ENCODE peak calls at places on chromosomes 3 and 15, in eight cellular contexts. O is stimulated activated CD8-positive, alpha-beta memory T cell treated with anti-CD3 and anti-CD28 coated beads, Interleukin-2, amount 100 ng/mL, for 1 hour; G is B cell; A is NAMALWA; S is stimulated activated naive CD8-positive, alpha-beta T cell treated with anti-CD3 and anti-CD28 coated beads, Interleukin-15, amount 100 ng/mL, for 72 hours; Z is NCI-H446; Y is substantia nigra; V is NCI-H460. J is an unnamed sample.

GRCh38 chr3:124410471-124410870 is 319.8 kb upstream of the UMPS start:
- DNase-seq in V (peak), Y (no peak), S (no peak), Z (no peak), O (no peak), A (no peak), G (no peak), J (no peak)

GRCh38 chr15:77691607-77692006 is 58.9 kb upstream of the LINGO1 start:
- DNase-seq in S (no peak), V (no peak), Y (no peak), O (no peak), G (no peak), Z (no peak), A (no peak), J (no peak)

GRCh38 chr15:100842756-100843730 is 36.6 kb upstream of the ALDH1A3 start:
- DNase-seq in A (no peak), Z (no peak), Y (no peak), G (no peak), S (no peak), O (no peak), V (no peak), J (no peak)

GRCh38 chr3:65672876-65673815 is 365.6 kb downstream of the MAGI1 start:
- DNase-seq in V (peak), A (peak), Y (peak), G (no peak), S (peak), O (no peak), Z (peak), J (peak)

GRCh38 chr15:48794697-48795134 is 16.2 kb downstream of the CEP152 start:
- DNase-seq in G (peak), Z (no peak), Y (no peak), V (no peak), A (no peak), S (no peak), O (no peak), J (no peak)

GRCh38 chr15:100202309-100202943 is 139.3 kb downstream of the ADAMTS17 start:
- DNase-seq in Y (no peak), O (no peak), Z (no peak), A (no peak), S (no peak), G (no peak), V (no peak), J (no peak)

GRCh38 chr15:31326729-31327673 is at the start of gene KLF13:
- DNase-seq in Y (peak), O (peak), V (peak), S (no peak), A (no peak), Z (peak), G (peak), J (peak)

GRCh38 chr3:117660941-117661635 is 951.5 kb downstream of the TUSC7 start:
- DNase-seq in Z (no peak), A (no peak), Y (no peak), V (no peak), G (no peak), O (no peak), S (no peak), J (no peak)

GRCh38 chr3:150450906-150451305 is 42.8 kb downstream of the TSC22D2 start:
- DNase-seq in Y (no peak), A (no peak), G (no peak), S (no peak), O (no peak), Z (no peak), V (no peak), J (no peak)

GRCh38 chr3:46091046-46091445 is 63.8 kb upstream of the XCR1 start:
- DNase-seq in A (no peak), O (no peak), G (no peak), Y (no peak), V (no peak), S (no peak), Z (no peak), J (peak)